ENCODE peak calls at places on chromosome 4, in seven cellular contexts. One of them, this sample, is unnamed.

GRCh38 chr4:19399001-19399400 is 852.7 kb upstream of the SLIT2 start:
- DNase-seq in RKO: no peak
- DNase-seq in upper lobe of left lung: no peak
- DNase-seq in anterior cingulate cortex: no peak
- DNase-seq in heart right ventricle: no peak
- DNase-seq in GM12891: no peak
- DNase-seq in stimulated activated CD8-positive, alpha-beta memory T cell treated with anti-CD3 and anti-CD28 coated beads, Interleukin-7, amount 100 ng/mL, for 4 hours: no peak
- DNase-seq in this sample: no peak

GRCh38 chr4:168797176-168797575 is 212.9 kb downstream of the CBR4 start:
- DNase-seq in RKO: peak; percentile 45
- DNase-seq in upper lobe of left lung: no peak
- DNase-seq in anterior cingulate cortex: no peak
- DNase-seq in heart right ventricle: no peak
- DNase-seq in GM12891: no peak
- DNase-seq in stimulated activated CD8-positive, alpha-beta memory T cell treated with anti-CD3 and anti-CD28 coated beads, Interleukin-7, amount 100 ng/mL, for 4 hours: no peak
- DNase-seq in this sample: no peak

GRCh38 chr4:20816287-20816686 is 116.0 kb downstream of the PACRGL start:
- DNase-seq in RKO: no peak
- DNase-seq in upper lobe of left lung: no peak
- DNase-seq in anterior cingulate cortex: no peak
- DNase-seq in heart right ventricle: no peak
- DNase-seq in GM12891: no peak
- DNase-seq in stimulated activated CD8-positive, alpha-beta memory T cell treated with anti-CD3 and anti-CD28 coated beads, Interleukin-7, amount 100 ng/mL, for 4 hours: no peak
- DNase-seq in this sample: no peak

GRCh38 chr4:151798678-151799416 is 38.0 kb upstream of the GATB start:
- DNase-seq in RKO: no peak
- DNase-seq in upper lobe of left lung: no peak
- DNase-seq in anterior cingulate cortex: no peak
- DNase-seq in heart right ventricle: no peak
- DNase-seq in GM12891: peak; percentile 16
- DNase-seq in stimulated activated CD8-positive, alpha-beta memory T cell treated with anti-CD3 and anti-CD28 coated beads, Interleukin-7, amount 100 ng/mL, for 4 hours: no peak
- DNase-seq in this sample: no peak

GRCh38 chr4:153188966-153189801 is 15.1 kb upstream of the TRIM2 start:
- DNase-seq in RKO: no peak
- DNase-seq in upper lobe of left lung: no peak
- DNase-seq in anterior cingulate cortex: no peak
- DNase-seq in heart right ventricle: no peak
- DNase-seq in GM12891: no peak
- DNase-seq in stimulated activated CD8-positive, alpha-beta memory T cell treated with anti-CD3 and anti-CD28 coated beads, Interleukin-7, amount 100 ng/mL, for 4 hours: no peak
- DNase-seq in this sample: no peak

GRCh38 chr4:54058171-54058570 is 6.2 kb downstream of the CHIC2 start:
- DNase-seq in RKO: no peak
- DNase-seq in upper lobe of left lung: no peak
- DNase-seq in anterior cingulate cortex: no peak
- DNase-seq in heart right ventricle: no peak
- DNase-seq in GM12891: no peak
- DNase-seq in stimulated activated CD8-positive, alpha-beta memory T cell treated with anti-CD3 and anti-CD28 coated beads, Interleukin-7, amount 100 ng/mL, for 4 hours: no peak
- DNase-seq in this sample: no peak

GRCh38 chr4:7434766-7435150 is at the start of gene PSAPL1:
- DNase-seq in RKO: peak; percentile 16
- DNase-seq in upper lobe of left lung: peak; percentile 81
- DNase-seq in anterior cingulate cortex: no peak
- DNase-seq in heart right ventricle: peak; percentile 21
- DNase-seq in GM12891: no peak
- DNase-seq in stimulated activated CD8-positive, alpha-beta memory T cell treated with anti-CD3 and anti-CD28 coated beads, Interleukin-7, amount 100 ng/mL, for 4 hours: no peak
- DNase-seq in this sample: no peak

GRCh38 chr4:176793060-176793605 is 411 bp upstream of the VEGFC start:
- DNase-seq in RKO: no peak
- DNase-seq in upper lobe of left lung: no peak
- DNase-seq in anterior cingulate cortex: no peak
- DNase-seq in heart right ventricle: no peak
- DNase-seq in GM12891: no peak
- DNase-seq in stimulated activated CD8-positive, alpha-beta memory T cell treated with anti-CD3 and anti-CD28 coated beads, Interleukin-7, amount 100 ng/mL, for 4 hours: no peak
- DNase-seq in this sample: no peak

GRCh38 chr4:2866891-2867290 is 23.2 kb downstream of the ADD1 start:
- DNase-seq in RKO: no peak
- DNase-seq in upper lobe of left lung: no peak
- DNase-seq in anterior cingulate cortex: no peak
- DNase-seq in heart right ventricle: no peak
- DNase-seq in GM12891: no peak
- DNase-seq in stimulated activated CD8-positive, alpha-beta memory T cell treated with anti-CD3 and anti-CD28 coated beads, Interleukin-7, amount 100 ng/mL, for 4 hours: no peak
- DNase-seq in this sample: no peak